ENCODE peak calls at places on chromosomes 4 and X, in six cellular contexts. U is NCI-H446 treated with DMSO at 0.1 percent for 48 hours, D is A549, P is T-helper 2 cell, L is AG09309, I is H9. H is an unnamed sample.
A peak's percentile ranks its signal among the peaks of the same experiment; 100 is the strongest.

GRCh38 chr4:80788798-80789197 is 241.7 kb upstream of the BMP3 start:
- DNase-seq in U (no peak), P (no peak), D (no peak), L (no peak), I (no peak), H (no peak)

GRCh38 chr4:27685947-27686346 is 825.3 kb downstream of the STIM2 start:
- DNase-seq in I (no peak), U (no peak), D (no peak), P (no peak), L (no peak), H (no peak)

GRCh38 chr4:125590158-125590557 is 275.4 kb downstream of the FAT4 start:
- DNase-seq in P (no peak), L (no peak), D (no peak), U (no peak), I (no peak), H (no peak)

GRCh38 chr4:128728190-128728589 is 81.3 kb upstream of the JADE1 start:
- DNase-seq in L (no peak), P (no peak), D (no peak), I (no peak), U (no peak), H (no peak)

GRCh38 chr4:86961605-86962295 is 26.9 kb downstream of the AFF1 start:
- DNase-seq in U (no peak), P (no peak), I (no peak), D (no peak), L (no peak), H (no peak)

GRCh38 chr4:608236-608635 is 17.1 kb upstream of the PDE6B start:
- DNase-seq in P (no peak), L (no peak), I (no peak), D (no peak), U (no peak), H (no peak)

GRCh38 chr4:16461362-16461761 is 235.1 kb upstream of the TAPT1 start:
- DNase-seq in U (no peak), I (no peak), L (no peak), P (no peak), D (no peak), H (no peak)

GRCh38 chr4:7759221-7759620 is 180.4 kb downstream of the AFAP1 start:
- DNase-seq in I (no peak), L (no peak), U (no peak), D (no peak), P (peak; percentile 71), H (no peak)

GRCh38 chr4:10161146-10161545 is 44.5 kb upstream of the WDR1 start:
- DNase-seq in L (no peak), P (no peak), U (no peak), D (no peak), I (no peak), H (no peak)

GRCh38 chrX:133588827-133589226 is 173.5 kb upstream of the GPC4 start:
- DNase-seq in D (no peak), P (no peak), I (no peak), L (no peak), U (no peak), H (no peak)

GRCh38 chrX:45628041-45628440 is 427.4 kb upstream of the DIPK2B start:
- DNase-seq in P (no peak), U (no peak), L (no peak), D (no peak), I (no peak), H (no peak)

GRCh38 chr4:103100691-103101090 is 1.1 kb upstream of the BDH2 start:
- DNase-seq in U (no peak), P (no peak), D (no peak), L (no peak), I (no peak), H (no peak)

H was measured in HS-5.